ENCODE peak calls at places on chromosomes 11 and 22, in six cellular contexts. S is heart left ventricle, V is PC-9, J is SK-N-SH, B is left ventricle myocardium inferior, K is Calu3. M is an unnamed sample.
A peak's percentile ranks its signal among the peaks of the same experiment; 100 is the strongest.

GRCh38 chr11:123653997-123654565 is 343 bp downstream of the SCN3B start:
- DNase-seq in V (peak; percentile 28), S (peak; percentile 77), B (peak; percentile 58), J (peak; percentile 81), K (peak; percentile 20), M (peak; percentile 34)

GRCh38 chr22:48635825-48636224 is 1191.8 kb downstream of the BRD1 start:
- DNase-seq in V (no peak), K (no peak), S (no peak), B (no peak), J (no peak), M (no peak)

GRCh38 chr11:20596629-20597129 is 2.7 kb upstream of the SLC6A5 start:
- DNase-seq in J (no peak), K (no peak), V (no peak), S (no peak), B (no peak), M (no peak)

GRCh38 chr11:123640677-123641494 is 13.5 kb downstream of the SCN3B start:
- DNase-seq in K (peak; percentile 43), V (peak; percentile 19), S (peak; percentile 68), B (peak; percentile 29), J (peak; percentile 81), M (peak; percentile 54)

GRCh38 chr11:98107736-98108135 is 913.0 kb upstream of the CNTN5 start:
- DNase-seq in V (no peak), K (no peak), S (no peak), B (peak; percentile 19), J (no peak), M (no peak)

GRCh38 chr22:45224988-45225731 is 15.5 kb downstream of the KIAA0930 start:
- DNase-seq in J (no peak), K (no peak), B (no peak), V (no peak), S (no peak), M (no peak)

GRCh38 chr22:36486619-36487384 is 5.4 kb upstream of the TXN2 start:
- DNase-seq in V (no peak), B (no peak), K (peak; percentile 37), J (no peak), S (no peak), M (peak; percentile 48)

GRCh38 chr11:108223449-108224149 is 732 bp downstream of the ATM start:
- DNase-seq in S (no peak), V (no peak), B (no peak), K (no peak), J (no peak), M (peak; percentile 13)

GRCh38 chr11:69394902-69395690 is 86.4 kb upstream of the LINC01488 start:
- DNase-seq in B (no peak), K (no peak), J (no peak), S (no peak), V (no peak), M (no peak)

GRCh38 chr22:31618471-31619176 is 43.4 kb downstream of the PISD start:
- DNase-seq in K (no peak), V (no peak), B (no peak), J (no peak), S (peak; percentile 33), M (no peak)
- TF ChIP-seq CTCF in K (no peak), V (no peak), B (no peak), J (no peak), S (no peak), M (no peak)

GRCh38 chr22:22070371-22070824 is 87.8 kb upstream of the TOP3B start:
- DNase-seq in B (no peak), V (peak; percentile 5), J (no peak), S (no peak), K (no peak), M (peak; percentile 74)
- TF ChIP-seq CTCF in B (no peak), V (no peak), J (no peak), S (no peak), K (no peak), M (no peak)

GRCh38 chr11:71370895-71371673 is 77.1 kb downstream of the DHCR7 start:
- DNase-seq in S (no peak), K (no peak), B (no peak), V (no peak), J (no peak), M (no peak)
- TF ChIP-seq CTCF in S (no peak), K (no peak), B (no peak), V (no peak), J (no peak), M (no peak)

GRCh38 chr11:58628446-58628845 is 6.0 kb downstream of the CNTF start:
- DNase-seq in S (peak; percentile 61), K (no peak), V (no peak), B (peak; percentile 23), J (no peak), M (no peak)
- TF ChIP-seq CTCF in S (no peak), K (no peak), V (no peak), B (no peak), J (no peak), M (no peak)

GRCh38 chr22:18970180-18970947 is 34.3 kb upstream of the PRODH start:
- DNase-seq in J (peak; percentile 85), S (peak; percentile 51), V (no peak), B (no peak), K (peak; percentile 47), M (no peak)
- TF ChIP-seq CTCF in J (no peak), S (no peak), V (no peak), B (no peak), K (peak; percentile 30), M (no peak)